ENCODE peak calls at places on chromosomes 11 and 22, in nine cellular contexts. U, X, E, T, D, N, R, B and Y are unnamed samples.
A peak's percentile ranks its signal among the peaks of the same experiment; 100 is the strongest.

GRCh38 chr11:116687458-116688201 is 85.2 kb downstream of the BUD13 start:
- DNase-seq in U (no peak), X (no peak), E (no peak), T (no peak), D (no peak), N (no peak), R (no peak), B (no peak), Y (peak; percentile 6)

GRCh38 chr11:78299000-78299712 is 110.4 kb downstream of the USP35 start:
- DNase-seq in U (no peak), X (no peak), E (no peak), T (no peak), D (no peak), N (no peak), R (no peak), B (no peak), Y (no peak)

GRCh38 chr22:27487600-27488450 is 313.7 kb downstream of the MN1 start:
- DNase-seq in U (no peak), X (peak; percentile 70), E (peak; percentile 27), T (peak; percentile 20), D (no peak), N (no peak), R (peak; percentile 55), B (peak; percentile 34), Y (no peak)

GRCh38 chr11:624705-625635 is at the start of gene CDHR5:
- DNase-seq in U (no peak), X (no peak), E (peak; percentile 86), T (no peak), D (no peak), N (no peak), R (peak; percentile 41), B (no peak), Y (no peak)

GRCh38 chr11:116931206-116931953 is 94.0 kb upstream of the APOA1 start:
- DNase-seq in U (no peak), X (peak; percentile 36), E (no peak), T (peak; percentile 32), D (peak; percentile 55), N (no peak), R (no peak), B (no peak), Y (peak; percentile 20)

GRCh38 chr11:78424334-78425270 is 7.0 kb upstream of the GAB2 start:
- DNase-seq in U (no peak), X (peak; percentile 42), E (no peak), T (no peak), D (peak; percentile 45), N (no peak), R (no peak), B (no peak), Y (no peak)

GRCh38 chr22:42964994-42965699 is 49.8 kb downstream of the PACSIN2 start:
- DNase-seq in U (peak; percentile 56), X (no peak), E (no peak), T (peak; percentile 42), D (no peak), N (no peak), R (no peak), B (peak; percentile 78), Y (peak; percentile 57)

GRCh38 chr11:35618497-35619029 is 303 bp downstream of the FJX1 start:
- DNase-seq in U (no peak), X (peak; percentile 27), E (peak; percentile 20), T (peak; percentile 63), D (no peak), N (no peak), R (peak; percentile 49), B (peak; percentile 64), Y (peak; percentile 58)

GRCh38 chr11:78193806-78194205 is 5.1 kb downstream of the USP35 start:
- DNase-seq in U (no peak), X (no peak), E (no peak), T (no peak), D (no peak), N (no peak), R (no peak), B (no peak), Y (no peak)

GRCh38 chr22:22877523-22878210 is 9.9 kb upstream of the IGLL5 start:
- DNase-seq in U (peak; percentile 1), X (peak; percentile 2), E (peak; percentile 68), T (peak; percentile 17), D (peak; percentile 75), N (no peak), R (peak; percentile 71), B (peak; percentile 79), Y (no peak)

GRCh38 chr11:2421996-2422395 is 21.4 kb downstream of the TSSC4 start:
- DNase-seq in U (no peak), X (no peak), E (no peak), T (no peak), D (no peak), N (no peak), R (no peak), B (no peak), Y (no peak)

GRCh38 chr11:128940156-128940555 is 2.5 kb downstream of the TP53AIP1 start:
- DNase-seq in U (no peak), X (no peak), E (no peak), T (no peak), D (no peak), N (no peak), R (no peak), B (no peak), Y (no peak)

GRCh38 chr11:59079089-59079488 is 7.0 kb upstream of the GLYATL1B start:
- DNase-seq in U (no peak), X (no peak), E (no peak), T (no peak), D (no peak), N (no peak), R (no peak), B (no peak), Y (no peak)

GRCh38 chr11:72589802-72590761 is 84.1 kb downstream of the PDE2A start:
- DNase-seq in U (no peak), X (no peak), E (no peak), T (no peak), D (peak; percentile 37), N (no peak), R (peak; percentile 44), B (peak; percentile 64), Y (peak; percentile 56)

GRCh38 chr11:65546217-65546958 is 11.8 kb downstream of the LTBP3 start:
- DNase-seq in U (no peak), X (no peak), E (peak; percentile 99), T (no peak), D (peak; percentile 95), N (no peak), R (peak; percentile 98), B (peak; percentile 99), Y (peak; percentile 98)

GRCh38 chr22:19431641-19432091 is at the start of gene HIRA:
- DNase-seq in U (no peak), X (peak; percentile 72), E (peak; percentile 80), T (peak; percentile 75), D (peak; percentile 90), N (no peak), R (peak; percentile 85), B (peak; percentile 90), Y (peak; percentile 81)

GRCh38 chr11:11450744-11451362 is 97.8 kb upstream of the CSNK2A3 start:
- DNase-seq in U (no peak), X (peak; percentile 62), E (no peak), T (no peak), D (no peak), N (peak; percentile 82), R (no peak), B (no peak), Y (no peak)

GRCh38 chr11:122649133-122649532 is 6.4 kb upstream of the UBASH3B start:
- DNase-seq in U (no peak), X (peak; percentile 44), E (no peak), T (no peak), D (no peak), N (no peak), R (no peak), B (no peak), Y (no peak)

GRCh38 chr11:17744151-17744940 is 9.8 kb downstream of the KCNC1 start:
- DNase-seq in U (no peak), X (peak; percentile 20), E (no peak), T (no peak), D (no peak), N (no peak), R (no peak), B (no peak), Y (no peak)

GRCh38 chr11:132590986-132591385 is 941.3 kb downstream of the OPCML start:
- DNase-seq in U (no peak), X (no peak), E (no peak), T (no peak), D (no peak), N (no peak), R (no peak), B (no peak), Y (no peak)
- TF ChIP-seq CTCF in U (no peak), X (no peak), E (no peak), T (no peak), D (no peak), N (no peak), R (no peak), B (no peak), Y (no peak)

DNA sequence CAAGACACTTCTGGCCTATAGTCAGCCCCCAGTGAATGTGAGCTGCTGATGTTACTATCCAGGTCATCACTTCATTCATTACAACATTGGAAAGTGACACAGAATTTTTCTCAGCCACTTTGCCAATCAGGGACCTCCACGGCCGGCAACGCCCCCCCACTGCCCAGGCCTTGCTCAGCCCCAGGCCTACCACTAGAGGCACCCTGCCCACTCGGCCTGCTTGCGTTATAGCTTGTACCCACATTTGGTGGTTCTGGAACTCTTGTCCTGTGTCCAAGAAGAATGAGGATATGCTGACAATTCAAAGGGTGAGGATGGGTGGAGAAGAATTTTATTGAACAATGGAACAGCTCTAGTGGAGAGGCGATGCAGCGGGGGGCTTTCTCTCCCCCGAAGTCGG is 96.2 kb downstream of the TSPAN18 start:
- DNase-seq in U (no peak), X (no peak), E (no peak), T (no peak), D (peak; percentile 4), N (no peak), R (no peak), B (no peak), Y (no peak)
- TF ChIP-seq CTCF in U (peak; percentile 10), X (peak; percentile 10), E (no peak), T (peak; percentile 58), D (peak; percentile 66), N (peak; percentile 24), R (no peak), B (peak; percentile 24), Y (peak; percentile 16)

DNA sequence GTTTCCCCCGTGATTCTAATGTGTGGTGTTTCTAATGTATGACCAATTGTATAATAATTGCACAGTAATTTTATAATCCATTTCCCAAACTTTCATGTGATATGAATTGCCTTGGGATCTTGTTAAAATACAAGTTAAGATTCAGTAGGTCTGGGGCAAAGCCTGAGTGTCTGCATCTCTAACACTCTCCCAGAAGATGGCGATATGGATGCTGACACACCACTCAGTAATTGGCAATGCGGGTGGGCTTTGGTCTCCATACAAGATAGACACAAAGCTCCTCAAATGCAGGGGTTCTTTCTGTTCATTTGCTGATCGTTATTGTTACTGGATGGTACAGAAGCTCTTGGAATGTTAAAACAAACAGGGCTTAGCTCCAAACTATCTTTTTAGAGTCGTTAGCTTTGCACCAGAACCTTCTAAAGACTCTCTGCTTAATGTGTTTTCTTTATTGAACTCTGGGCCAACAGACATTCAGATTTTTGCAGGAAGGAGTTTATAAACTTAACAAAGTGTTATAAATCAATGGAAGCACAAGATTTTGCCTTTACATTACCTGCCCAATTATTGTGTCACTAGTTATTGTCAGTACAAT is 45.4 kb upstream of the ANO3 start:
- DNase-seq in U (no peak), X (peak; percentile 24), E (no peak), T (no peak), D (peak; percentile 42), N (no peak), R (no peak), B (peak; percentile 27), Y (no peak)
- TF ChIP-seq CTCF in U (peak; percentile 63), X (peak; percentile 46), E (no peak), T (no peak), D (peak; percentile 83), N (peak; percentile 50), R (peak; percentile 44), B (peak; percentile 45), Y (peak; percentile 50)

GRCh38 chr11:19379465-19379864 is 138.7 kb upstream of the E2F8 start:
- DNase-seq in U (no peak), X (peak; percentile 38), E (no peak), T (no peak), D (no peak), N (no peak), R (no peak), B (no peak), Y (no peak)
- TF ChIP-seq CTCF in U (no peak), X (no peak), E (no peak), T (no peak), D (no peak), N (no peak), R (no peak), B (no peak), Y (no peak)